ENCODE peak calls at places on chromosome 17, in four cellular contexts. K is A549, Q is K562, N is H1. H is an unnamed sample.

GRCh38 chr17:63382136-63382535 is 64.0 kb downstream of the CYB561 start:
- DNase-seq in K (no peak), Q (no peak), N (no peak), H (no peak)

GRCh38 chr17:38562215-38562569 is 43.6 kb downstream of the SRCIN1 start:
- DNase-seq in K (no peak), Q (no peak), N (no peak), H (no peak)

GRCh38 chr17:74592087-74592990 is at the start of gene CD300LD:
- DNase-seq in K (no peak), Q (no peak), N (no peak), H (no peak)

GRCh38 chr17:76000016-76000754 is 470 bp upstream of the CDK3 start:
- DNase-seq in K (peak; percentile 96), Q (peak; percentile 92), N (peak; percentile 62), H (peak; percentile 66)

GRCh38 chr17:56765449-56765848 is 68.3 kb downstream of the C17orf67 start:
- DNase-seq in K (no peak), Q (no peak), N (no peak), H (no peak)

GRCh38 chr17:75706042-75706728 is 15.1 kb upstream of the ITGB4 start:
- DNase-seq in K (no peak), Q (no peak), N (no peak), H (no peak)

GRCh38 chr17:79803997-79804855 is 7.3 kb upstream of the CBX8 start:
- DNase-seq in K (no peak), Q (no peak), N (no peak), H (no peak)

GRCh38 chr17:5763595-5763994 is 179.3 kb upstream of the NLRP1 start:
- DNase-seq in K (no peak), Q (no peak), N (no peak), H (peak; percentile 75)

GRCh38 chr17:76139261-76139752 is 1.7 kb downstream of the FOXJ1 start:
- DNase-seq in K (no peak), Q (no peak), N (no peak), H (no peak)

GRCh38 chr17:68441064-68441770 is 16.1 kb downstream of the WIPI1 start:
- DNase-seq in K (no peak), Q (no peak), N (no peak), H (no peak)

GRCh38 chr17:5563451-5563850 is 20.9 kb downstream of the NLRP1 start:
- DNase-seq in K (no peak), Q (no peak), N (no peak), H (no peak)

GRCh38 chr17:65901394-65901793 is 290.5 kb downstream of the CEP112 start:
- DNase-seq in K (no peak), Q (no peak), N (no peak), H (no peak)

GRCh38 chr17:15955793-15956541 is 11.0 kb downstream of the ADORA2B start:
- DNase-seq in K (no peak), Q (peak; percentile 53), N (no peak), H (no peak)

DNA sequence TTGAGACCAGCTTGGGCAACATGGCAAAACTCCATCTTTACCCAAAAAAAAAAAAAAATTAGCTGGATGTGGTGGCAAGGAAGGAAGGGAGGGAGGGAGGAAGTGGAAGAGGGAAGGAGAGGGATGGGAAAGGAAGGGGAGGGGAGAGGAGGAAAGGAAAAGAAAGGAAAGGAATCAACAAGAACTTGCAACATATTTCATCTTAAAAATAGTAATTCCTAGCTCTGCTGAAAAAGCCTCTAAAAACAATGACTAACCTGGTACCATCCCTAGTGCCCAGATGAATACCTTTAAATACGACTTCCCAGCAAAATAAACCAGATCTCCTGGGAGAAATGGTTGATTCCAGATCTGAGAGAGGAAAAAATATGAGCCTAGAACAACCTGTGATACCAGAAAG is 27.1 kb upstream of the MNT start:
- DNase-seq in K (no peak), Q (no peak), N (no peak), H (no peak)
- TF ChIP-seq PHF8 in K (no peak), Q (no peak), N (no peak), H (no peak)

DNA sequence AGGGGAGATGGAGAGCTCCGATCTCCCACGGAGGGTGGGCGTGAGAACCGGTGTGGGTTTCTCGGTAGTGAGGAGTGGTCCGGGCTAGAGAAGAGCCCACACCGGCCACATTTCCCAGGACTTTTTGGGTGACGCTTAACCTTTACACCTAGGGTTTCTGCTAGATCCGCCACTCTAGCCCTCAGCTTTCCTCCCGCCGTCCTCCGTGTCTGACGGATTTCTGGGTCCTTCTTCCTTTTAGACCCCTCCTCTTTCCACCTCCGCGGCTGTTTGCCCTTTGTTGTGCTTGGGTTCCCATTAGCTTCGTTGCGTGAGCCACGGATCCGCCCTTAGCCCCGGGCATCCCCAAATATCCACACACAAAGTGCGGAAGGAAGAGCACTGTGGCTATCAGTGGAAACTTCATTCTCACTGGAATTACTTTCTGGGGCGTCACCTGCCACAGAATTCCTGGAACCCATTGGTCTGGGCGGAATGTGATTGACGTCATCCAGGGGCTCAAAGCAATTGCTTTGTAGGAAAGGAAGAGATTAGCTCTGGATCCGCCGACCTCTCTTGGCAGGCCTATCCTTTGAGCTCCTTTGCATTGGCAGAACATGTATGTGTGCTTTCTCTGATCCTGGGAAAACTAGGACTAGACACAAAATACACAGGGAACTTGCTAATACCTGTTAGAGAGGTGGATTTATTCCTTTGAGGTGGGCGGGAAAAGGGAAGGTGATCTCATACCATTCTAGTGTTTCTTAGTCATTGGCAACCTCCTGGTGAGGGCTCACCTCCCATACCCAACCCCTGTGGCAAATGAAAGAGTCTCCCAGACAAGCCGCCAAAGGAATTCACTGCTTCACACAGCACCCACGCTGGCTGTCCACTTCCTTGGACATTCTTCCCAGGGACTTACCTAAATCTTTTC is 654 bp downstream of the TNFAIP1 start:
- DNase-seq in K (peak; percentile 77), Q (peak; percentile 31), N (no peak), H (peak; percentile 82)
- TF ChIP-seq PHF8 in K (peak; percentile 11), Q (no peak), N (peak; percentile 14), H (no peak)

DNA sequence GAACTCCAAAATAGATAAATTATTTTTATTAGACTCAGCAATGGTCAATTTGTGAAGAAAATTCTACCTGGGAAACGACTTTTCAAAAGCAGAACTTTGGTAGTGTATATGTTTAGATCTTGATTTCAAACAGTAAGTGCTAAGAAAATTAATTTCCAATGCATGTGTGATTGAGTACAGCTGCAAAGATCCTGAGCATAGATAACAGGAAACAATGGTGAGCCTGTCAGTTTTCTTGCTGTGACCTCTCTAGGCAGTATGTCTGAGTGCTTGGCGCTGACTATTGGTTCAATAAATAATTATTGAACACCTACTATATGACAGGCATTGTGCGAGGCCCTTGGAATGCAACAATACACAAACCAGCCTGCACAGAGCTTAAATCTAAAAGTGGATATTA is 804.3 kb upstream of the SOX9 start:
- DNase-seq in K (no peak), Q (no peak), N (no peak), H (no peak)
- TF ChIP-seq PHF8 in K (no peak), Q (no peak), N (no peak), H (no peak)

DNA sequence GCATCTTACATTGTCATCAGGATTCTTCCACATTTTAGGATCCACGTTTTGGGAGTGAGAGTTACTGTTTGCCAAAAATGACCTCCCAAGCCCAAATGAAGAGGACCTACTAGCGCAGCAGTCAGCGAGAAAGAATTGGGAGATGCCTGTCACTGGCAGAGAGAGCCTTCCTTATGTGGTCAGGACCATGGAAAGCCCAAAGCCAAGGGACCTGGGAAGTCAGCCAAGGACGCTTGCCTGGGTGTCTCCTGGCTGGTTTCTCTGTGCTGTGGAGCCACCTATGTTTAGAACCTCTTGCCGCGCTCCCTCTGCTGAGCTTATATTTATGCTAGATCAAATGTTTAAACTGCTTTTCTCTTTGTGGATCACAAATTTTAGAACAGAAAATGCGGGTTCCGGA is 24.9 kb upstream of the RHBDL3 start:
- DNase-seq in K (no peak), Q (no peak), N (no peak), H (no peak)
- TF ChIP-seq PHF8 in K (no peak), Q (no peak), N (no peak), H (no peak)

DNA sequence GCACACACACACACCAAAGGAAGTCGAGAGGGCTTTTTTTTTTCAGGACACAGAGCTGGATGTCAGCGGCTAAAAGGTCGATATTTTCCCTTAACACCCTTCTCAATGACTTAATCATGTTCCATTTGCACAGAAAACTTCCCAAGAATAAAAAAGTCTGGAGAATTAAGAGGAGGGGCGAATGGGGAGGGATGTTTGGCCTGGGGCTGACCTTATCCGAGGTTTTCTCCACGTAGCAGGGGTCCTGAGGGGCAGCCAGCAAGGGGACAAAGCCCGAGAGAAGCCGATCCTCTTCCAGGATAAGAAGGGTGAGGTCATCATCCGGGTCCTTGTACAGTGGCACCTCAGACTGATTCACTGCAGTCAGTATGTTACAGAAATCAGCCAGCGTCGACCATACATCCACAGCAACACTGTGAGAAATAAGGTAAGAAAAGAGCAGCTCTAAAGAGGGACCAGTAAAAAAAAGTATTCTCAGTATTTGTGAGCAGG is 117.6 kb downstream of the HIC1 start:
- DNase-seq in K (no peak), Q (no peak), N (no peak), H (no peak)
- TF ChIP-seq PHF8 in K (no peak), Q (no peak), N (no peak), H (no peak)

DNA sequence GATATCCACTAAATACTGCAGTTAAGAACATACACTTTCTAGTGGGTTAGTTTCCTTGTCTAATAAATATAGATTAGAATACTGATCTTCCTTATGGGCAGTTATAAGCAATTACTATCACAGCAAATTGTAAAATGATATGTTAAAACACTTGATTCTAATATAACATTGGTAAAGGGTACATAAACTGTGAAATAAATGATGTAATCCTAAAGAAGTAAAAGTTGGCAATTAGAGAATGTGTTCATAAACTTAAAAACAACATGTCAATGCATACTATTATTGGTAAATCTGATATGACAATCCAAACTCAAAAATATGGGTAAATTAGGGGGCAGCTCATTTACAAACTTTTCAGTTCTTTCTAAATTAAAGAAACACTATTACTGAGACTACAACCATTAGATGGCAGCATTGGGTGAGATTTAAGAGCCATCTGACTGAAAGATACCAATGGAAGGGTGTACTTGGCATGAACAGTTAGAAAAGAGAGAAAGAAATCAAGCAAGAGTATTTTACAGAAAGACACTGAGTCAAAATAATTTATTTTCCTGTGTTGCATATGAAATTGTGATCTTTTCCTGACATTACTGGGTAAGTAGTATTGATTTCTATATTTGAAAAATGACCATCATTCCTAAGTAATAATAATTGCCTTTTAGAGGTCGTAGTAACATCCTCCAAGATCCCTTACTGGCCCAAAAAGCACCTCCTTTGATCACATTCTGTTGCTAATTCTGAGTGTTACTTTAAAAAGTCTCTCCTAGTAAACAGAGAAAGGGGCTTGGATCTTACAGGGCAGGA is 119.6 kb downstream of the SPAG9 start:
- DNase-seq in K (peak; percentile 62), Q (no peak), N (no peak), H (peak; percentile 71)
- TF ChIP-seq PHF8 in K (no peak), Q (no peak), N (no peak), H (no peak)

GRCh38 chr17:41492351-41492750 is 2.6 kb upstream of the KRT36 start:
- DNase-seq in K (no peak), Q (no peak), N (no peak), H (no peak)

GRCh38 chr17:41494524-41494923 is 4.8 kb upstream of the KRT36 start:
- DNase-seq in K (no peak), Q (no peak), N (no peak), H (peak; percentile 13)

GRCh38 chr17:41491476-41491875 is 1.8 kb upstream of the KRT36 start:
- DNase-seq in K (no peak), Q (no peak), N (no peak), H (no peak)

GRCh38 chr17:41490620-41491019 is 910 bp upstream of the KRT36 start:
- DNase-seq in K (no peak), Q (no peak), N (no peak), H (no peak)

DNA sequence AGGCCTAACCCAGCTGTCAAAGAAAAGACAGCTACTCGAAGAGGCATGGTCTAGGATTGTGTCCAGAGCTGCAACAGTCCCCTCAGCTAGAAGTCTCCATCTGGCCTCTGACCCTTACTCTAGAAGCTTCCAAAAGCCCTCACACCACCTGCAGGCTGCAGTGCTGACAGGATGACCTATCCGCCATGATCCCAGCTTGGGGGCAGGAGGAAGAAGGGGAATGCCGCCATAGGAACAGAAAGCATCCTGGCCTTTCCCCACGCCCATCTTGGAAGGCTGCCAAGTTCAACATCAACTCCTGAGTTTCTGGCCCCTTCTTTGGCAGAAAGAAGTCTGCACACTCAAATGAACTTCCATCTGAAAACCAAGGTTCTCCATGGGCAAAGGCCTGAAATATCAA is 3.1 kb upstream of the KRT36 start:
- DNase-seq in K (no peak), Q (peak; percentile 29), N (no peak), H (peak; percentile 49)
- TF ChIP-seq PHF8 in K (no peak), Q (no peak), N (no peak), H (no peak)